ENCODE peak calls at places on chromosomes 1 and 21, in five cellular contexts. M is H1, Y is HEK293T, X is GM12878, Q is HCT116. E is an unnamed sample.
A peak's percentile ranks its signal among the peaks of the same experiment; 100 is the strongest.

GRCh38 chr1:15736666-15737229 is 690 bp downstream of the SLC25A34 start:
- DNase-seq in M (no peak), X (no peak), Y (no peak), Q (no peak), E (no peak)

GRCh38 chr1:160519542-160520435 is 3.3 kb downstream of the SLAMF6 start:
- DNase-seq in M (no peak), X (peak; percentile 64), Q (no peak), Y (no peak), E (no peak)

GRCh38 chr1:54987830-54988705 is 7.6 kb downstream of the TMEM61 start:
- DNase-seq in X (no peak), Y (no peak), Q (no peak), M (no peak), E (no peak)

GRCh38 chr1:156591432-156592157 is at the start of gene NAXE:
- DNase-seq in M (peak; percentile 80), X (no peak), Y (peak; percentile 87), Q (no peak), E (peak; percentile 81)

GRCh38 chr1:229065613-229066012 is 205.3 kb upstream of the RAB4A start:
- DNase-seq in Y (no peak), M (no peak), X (no peak), Q (no peak), E (no peak)

GRCh38 chr1:194755241-194755953 is 1569.0 kb upstream of the B3GALT2 start:
- DNase-seq in Q (no peak), X (no peak), M (no peak), Y (no peak), E (no peak)

GRCh38 chr1:212949771-212950170 is 570 bp upstream of the VASH2 start:
- DNase-seq in Q (no peak), X (no peak), Y (no peak), M (no peak), E (no peak)

GRCh38 chr1:156664046-156664948 is 12.9 kb downstream of the NES start:
- DNase-seq in M (peak; percentile 55), Y (no peak), Q (no peak), X (no peak), E (no peak)

GRCh38 chr1:54153548-54154439 is 994 bp upstream of the CDCP2 start:
- DNase-seq in Y (peak; percentile 48), X (no peak), M (peak; percentile 66), Q (no peak), E (peak; percentile 47)

GRCh38 chr1:27571439-27572018 is 32.4 kb downstream of the AHDC1 start:
- DNase-seq in M (no peak), Q (no peak), X (no peak), Y (no peak), E (peak; percentile 57)
- TF ChIP-seq SP1 in M (no peak), Q (no peak), X (no peak), Y (no peak), E (no peak)

DNA sequence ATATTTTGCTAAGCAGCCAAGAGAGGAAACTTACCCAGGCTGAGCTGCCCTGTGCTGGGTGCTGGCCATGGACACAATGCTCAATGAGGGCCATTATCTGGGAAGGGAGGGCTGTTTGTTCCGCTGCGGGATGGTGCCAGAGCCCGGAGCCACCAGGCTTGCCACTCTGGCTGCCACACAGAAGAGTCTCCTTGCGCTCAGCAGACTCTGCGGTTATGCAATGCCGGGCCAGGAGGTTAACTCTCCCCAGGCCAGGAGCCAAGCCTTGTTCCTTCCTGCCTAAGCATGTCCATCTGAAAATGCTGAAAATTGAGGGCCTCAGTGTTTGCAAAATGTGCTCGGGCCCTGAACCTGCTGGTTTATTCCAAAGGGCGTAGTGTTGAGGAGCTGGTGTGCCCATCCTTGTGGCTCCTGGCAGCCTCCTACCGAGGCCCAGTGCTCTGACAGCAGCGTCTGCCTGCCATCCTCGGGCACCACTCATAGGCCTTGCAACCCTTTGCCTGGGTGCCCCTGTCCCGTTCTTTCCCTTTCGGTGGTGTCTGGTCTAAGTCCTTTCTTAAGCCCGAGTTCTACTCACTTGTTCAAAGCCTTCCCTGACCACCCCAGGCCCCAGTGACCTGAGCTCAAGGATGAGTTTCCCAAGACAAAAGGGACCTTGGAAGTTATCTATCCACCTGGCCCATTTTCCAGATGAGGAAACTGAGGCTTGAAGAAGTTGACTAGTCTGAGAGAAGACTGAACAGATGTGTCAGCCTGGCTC is 133.8 kb upstream of the EDN2 start:
- DNase-seq in Y (no peak), X (no peak), Q (no peak), M (no peak), E (no peak)
- TF ChIP-seq SP1 in Y (no peak), X (no peak), Q (no peak), M (no peak), E (no peak)

GRCh38 chr1:9119745-9120144 is 9.2 kb downstream of the GPR157 start:
- DNase-seq in Y (no peak), Q (no peak), M (no peak), X (peak; percentile 69), E (no peak)
- TF ChIP-seq SP1 in Y (no peak), Q (no peak), M (no peak), X (peak; percentile 41), E (no peak)

GRCh38 chr21:42038826-42039425 is 28.8 kb upstream of the ZBTB21 start:
- DNase-seq in M (no peak), X (no peak), Y (no peak), Q (no peak), E (no peak)
- TF ChIP-seq SP1 in M (no peak), X (no peak), Y (no peak), Q (no peak), E (no peak)

GRCh38 chr1:208803371-208803811 is 559.2 kb upstream of the PLXNA2 start:
- DNase-seq in M (no peak), X (no peak), Y (no peak), Q (no peak), E (no peak)

GRCh38 chr1:208809876-208810275 is 565.7 kb upstream of the PLXNA2 start:
- DNase-seq in M (no peak), Y (no peak), X (no peak), Q (no peak), E (no peak)

GRCh38 chr1:208808301-208808700 is 564.1 kb upstream of the PLXNA2 start:
- DNase-seq in X (no peak), Y (no peak), M (no peak), Q (no peak), E (no peak)

DNA sequence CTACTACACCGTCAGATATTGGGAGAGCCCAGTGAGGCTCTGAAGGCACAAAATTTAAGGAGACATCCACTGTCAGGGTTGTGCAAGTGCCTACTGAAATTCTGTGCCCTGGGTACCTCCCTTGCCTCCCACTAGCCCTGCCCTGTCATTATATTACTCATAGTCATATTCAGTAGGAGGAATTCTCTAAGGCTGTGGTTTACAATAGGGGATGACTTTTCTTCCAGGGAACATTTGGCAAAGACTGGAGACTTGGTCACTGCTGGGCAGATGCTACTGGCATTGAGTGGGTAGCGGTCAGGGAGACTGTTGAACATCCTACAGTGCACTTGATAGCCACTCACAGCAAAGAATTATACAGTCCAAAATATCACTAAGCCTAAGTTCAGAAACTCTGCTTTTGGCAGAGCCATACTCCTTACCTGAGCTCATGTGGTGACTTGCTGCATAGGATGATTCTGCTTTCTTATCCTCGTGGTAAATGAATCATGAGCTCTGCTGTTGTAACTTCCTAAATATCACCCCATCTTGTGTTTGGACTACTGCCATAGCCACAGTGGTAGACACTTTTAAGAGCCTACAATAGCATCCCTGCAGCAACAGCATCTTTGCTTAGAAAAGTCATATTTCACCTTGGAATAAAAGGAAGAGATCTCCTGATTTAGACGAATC is 563.4 kb upstream of the PLXNA2 start:
- DNase-seq in Y (no peak), X (no peak), M (no peak), Q (no peak), E (no peak)
- TF ChIP-seq SP1 in Y (no peak), X (no peak), M (no peak), Q (no peak), E (no peak)

GRCh38 chr1:100552031-100552430 is 14.1 kb downstream of the GPR88 start:
- DNase-seq in Q (no peak), Y (no peak), M (no peak), X (no peak), E (no peak)

GRCh38 chr1:100556925-100557605 is 19.1 kb downstream of the GPR88 start:
- DNase-seq in Y (no peak), X (no peak), M (no peak), Q (no peak), E (no peak)

GRCh38 chr1:100556181-100556580 is 18.2 kb downstream of the GPR88 start:
- DNase-seq in X (no peak), M (no peak), Y (no peak), Q (no peak), E (no peak)

GRCh38 chr1:100557606-100557953 is 19.6 kb downstream of the GPR88 start:
- DNase-seq in X (no peak), M (no peak), Q (no peak), Y (no peak), E (no peak)

GRCh38 chr1:100552922-100553321 is 15.0 kb downstream of the GPR88 start:
- DNase-seq in M (no peak), X (no peak), Y (no peak), Q (no peak), E (no peak)
- TF ChIP-seq SP1 in M (no peak), X (no peak), Y (no peak), Q (no peak), E (no peak)

GRCh38 chr1:204350857-204351573 is 8.7 kb downstream of the PLEKHA6 start:
- DNase-seq in Y (no peak), Q (no peak), X (no peak), M (peak; percentile 99), E (peak; percentile 94)
- TF ChIP-seq SP1 in Y (no peak), Q (no peak), X (no peak), M (no peak), E (no peak)

GRCh38 chr1:31198150-31198549 is 41.5 kb downstream of the NKAIN1 start:
- DNase-seq in M (no peak), Q (no peak), X (no peak), Y (no peak), E (no peak)
- TF ChIP-seq SP1 in M (no peak), Q (no peak), X (no peak), Y (no peak), E (no peak)

GRCh38 chr1:182742780-182743179 is 46.8 kb upstream of the NPL start:
- DNase-seq in M (no peak), X (no peak), Q (no peak), Y (no peak), E (no peak)

GRCh38 chr1:182740120-182740519 is 49.5 kb upstream of the NPL start:
- DNase-seq in Y (no peak), X (no peak), M (no peak), Q (no peak), E (no peak)

GRCh38 chr1:182735343-182735742 is 51.0 kb upstream of the RGS8 start:
- DNase-seq in M (no peak), Q (no peak), Y (no peak), X (no peak), E (no peak)

GRCh38 chr1:182739545-182739944 is 50.0 kb upstream of the NPL start:
- DNase-seq in Y (no peak), M (no peak), X (no peak), Q (no peak), E (peak; percentile 35)
- TF ChIP-seq SP1 in Y (no peak), M (no peak), X (no peak), Q (no peak), E (no peak)

E was measured in WTC11.